ENCODE peak calls at places on chromosomes 1 and 21, in ten cellular contexts. C is HL-60, L is neural progenitor cell, B is suprapubic skin, S is dorsolateral prefrontal cortex, T is SK-N-SH, R is progenitor cell of endocrine pancreas, G is RWPE1, Y is transverse colon, X is upper lobe of right lung. W is an unnamed sample.

GRCh38 chr1:31617917-31618746 is 643 bp downstream of the HCRTR1 start:
- DNase-seq in B (no peak), X (peak; percentile 80), G (peak; percentile 33), S (no peak), C (peak; percentile 14), Y (peak; percentile 38), L (peak; percentile 90), T (peak; percentile 94), R (peak; percentile 69), W (no peak)

GRCh38 chr1:115099693-115100050 is 10.4 kb upstream of the TSPAN2 start:
- DNase-seq in Y (no peak), G (peak; percentile 45), B (no peak), C (no peak), R (no peak), T (no peak), S (no peak), L (no peak), X (no peak), W (no peak)

GRCh38 chr1:24641646-24642151 is 1.4 kb upstream of the SRRM1 start:
- DNase-seq in B (peak; percentile 76), G (no peak), Y (peak; percentile 43), S (no peak), R (no peak), T (peak; percentile 18), X (peak; percentile 77), C (peak; percentile 62), L (peak; percentile 41), W (no peak)

GRCh38 chr1:8846263-8846662 is 28.8 kb upstream of the RERE start:
- DNase-seq in B (no peak), C (no peak), X (no peak), L (no peak), G (no peak), T (no peak), R (no peak), Y (no peak), S (no peak), W (no peak)

GRCh38 chr1:247638011-247638410 is 32.6 kb downstream of the OR2G3 start:
- DNase-seq in C (no peak), T (no peak), B (no peak), Y (no peak), L (no peak), X (no peak), S (no peak), G (no peak), R (no peak), W (no peak)

GRCh38 chr1:85544689-85545203 is 35.8 kb upstream of the CCN1 start:
- DNase-seq in R (no peak), B (no peak), C (no peak), X (no peak), S (no peak), L (no peak), G (peak; percentile 42), T (no peak), Y (no peak), W (no peak)

GRCh38 chr21:36450511-36450910 is 29.4 kb downstream of the CLDN14 start:
- DNase-seq in G (no peak), T (no peak), Y (no peak), B (no peak), R (no peak), S (no peak), X (no peak), L (no peak), C (no peak), W (no peak)

GRCh38 chr1:214397497-214397896 is 116.5 kb downstream of the SMYD2 start:
- DNase-seq in G (no peak), R (no peak), S (no peak), X (no peak), Y (no peak), T (no peak), L (no peak), B (no peak), C (no peak), W (no peak)

GRCh38 chr1:81228926-81229325 is 571.8 kb upstream of the ADGRL2 start:
- DNase-seq in X (no peak), G (no peak), C (no peak), S (no peak), Y (no peak), L (no peak), B (no peak), R (no peak), T (peak; percentile 68), W (no peak)

GRCh38 chr1:160342520-160342919 is 530 bp downstream of the COPA start:
- DNase-seq in C (no peak), Y (no peak), R (no peak), L (peak; percentile 8), T (no peak), B (no peak), S (no peak), X (no peak), G (no peak), W (no peak)

GRCh38 chr1:34946211-34946610 is 16.8 kb upstream of the DLGAP3 start:
- DNase-seq in T (no peak), G (no peak), Y (no peak), C (no peak), R (no peak), B (no peak), S (no peak), X (no peak), L (no peak), W (no peak)

GRCh38 chr1:93842750-93843500 is 36.1 kb downstream of the DNTTIP2 start:
- DNase-seq in C (no peak), T (no peak), S (no peak), G (no peak), X (no peak), L (no peak), B (no peak), R (no peak), Y (no peak), W (no peak)

GRCh38 chr1:52502789-52503188 is 50.1 kb downstream of the TUT4 start:
- DNase-seq in X (no peak), Y (no peak), L (no peak), B (no peak), S (no peak), G (no peak), T (no peak), C (no peak), R (no peak), W (no peak)

GRCh38 chr1:184164529-184164928 is 113.0 kb downstream of the TSEN15 start:
- DNase-seq in C (no peak), T (no peak), R (no peak), G (no peak), B (no peak), X (no peak), Y (no peak), L (no peak), S (no peak), W (no peak)

GRCh38 chr1:184162266-184162665 is 110.7 kb downstream of the TSEN15 start:
- DNase-seq in S (no peak), L (no peak), Y (no peak), R (no peak), T (no peak), G (no peak), X (no peak), C (no peak), B (no peak), W (no peak)

GRCh38 chr1:184166495-184166894 is 115.0 kb downstream of the TSEN15 start:
- DNase-seq in Y (no peak), S (no peak), B (no peak), C (no peak), L (no peak), X (no peak), T (peak; percentile 55), G (no peak), R (no peak), W (no peak)

GRCh38 chr1:184160942-184161698 is 109.6 kb downstream of the TSEN15 start:
- DNase-seq in B (no peak), Y (no peak), R (no peak), C (no peak), L (no peak), T (peak; percentile 30), S (no peak), X (no peak), G (no peak), W (no peak)

GRCh38 chr1:184163674-184164470 is 112.3 kb downstream of the TSEN15 start:
- DNase-seq in C (no peak), Y (no peak), T (no peak), X (no peak), L (no peak), S (no peak), R (no peak), G (peak; percentile 48), B (no peak), W (no peak)
- TF ChIP-seq CTCF in C (no peak), Y (no peak), T (no peak), X (no peak), L (no peak), S (no peak), R (no peak), G (no peak), B (no peak), W (no peak)

GRCh38 chr1:152141971-152142584 is 16.9 kb downstream of the RPTN start:
- DNase-seq in B (peak; percentile 66), C (peak; percentile 46), G (peak; percentile 58), Y (peak; percentile 41), L (peak; percentile 31), X (no peak), T (peak; percentile 9), R (no peak), S (peak; percentile 61), W (peak; percentile 48)
- TF ChIP-seq CTCF in B (peak; percentile 56), C (peak; percentile 60), G (peak; percentile 89), Y (peak; percentile 63), L (peak; percentile 46), X (peak; percentile 75), T (peak; percentile 92), R (peak; percentile 63), S (peak; percentile 72), W (peak; percentile 94)

GRCh38 chr1:42422672-42423236 is 33.1 kb downstream of the ZMYND12 start:
- DNase-seq in G (no peak), T (no peak), L (no peak), B (no peak), S (no peak), C (no peak), Y (no peak), R (no peak), X (no peak), W (no peak)
- TF ChIP-seq CTCF in G (no peak), T (no peak), L (no peak), B (no peak), S (no peak), C (no peak), Y (no peak), R (no peak), X (no peak), W (no peak)

DNA sequence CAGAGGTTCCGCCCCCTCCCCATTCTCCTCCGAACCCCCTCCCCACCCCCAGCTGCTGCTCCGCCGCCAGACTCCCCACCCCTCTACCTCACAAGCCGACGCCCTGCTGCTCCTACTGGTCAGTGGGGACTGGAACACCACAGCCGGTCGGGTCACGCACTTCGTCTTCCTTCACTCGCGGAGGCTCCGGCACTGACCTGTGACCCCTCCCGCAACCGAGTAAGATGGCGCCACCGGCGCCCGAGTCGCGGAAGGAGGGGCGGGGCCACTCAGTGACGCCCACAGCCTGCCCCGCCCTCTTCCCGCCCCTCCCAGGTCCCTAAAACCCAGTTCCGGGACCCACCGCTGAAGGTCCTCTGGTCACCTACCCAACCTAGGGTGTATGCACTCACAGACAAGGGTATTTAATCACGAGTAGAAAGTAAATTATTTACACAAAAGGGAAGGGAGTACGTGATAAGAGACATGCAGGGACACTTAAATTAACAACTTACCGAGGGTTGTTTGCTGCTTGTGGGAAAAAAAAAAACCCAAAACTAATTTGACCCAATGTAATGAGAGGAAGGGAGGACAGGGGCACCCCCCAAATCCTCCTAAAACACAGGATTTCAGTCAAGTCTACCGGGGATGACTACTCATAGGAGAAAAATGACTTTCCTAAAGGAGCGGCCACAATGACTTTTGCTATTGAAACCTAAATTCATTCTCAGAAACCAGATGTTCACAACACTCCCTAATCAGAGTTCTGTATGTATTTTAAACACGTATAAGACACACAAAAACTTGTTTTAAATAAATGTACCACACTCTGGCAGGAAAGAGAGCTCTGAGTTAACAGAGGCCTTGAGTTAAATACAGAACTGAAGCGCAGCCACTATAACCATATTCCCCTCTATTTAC is at the start of gene RIT1:
- DNase-seq in G (peak; percentile 82), T (peak; percentile 92), S (peak; percentile 76), C (peak; percentile 82), L (peak; percentile 95), X (peak; percentile 94), B (peak; percentile 93), R (peak; percentile 76), Y (peak; percentile 93), W (no peak)
- TF ChIP-seq CTCF in G (no peak), T (no peak), S (no peak), C (no peak), L (peak; percentile 3), X (peak; percentile 12), B (no peak), R (peak; percentile 11), Y (peak; percentile 24), W (no peak)

W was measured in AG09319.